ENCODE peak calls at places on chromosome 6, in eight cellular contexts. One of them, this sample, is unnamed.

GRCh38 chr6:136471372-136471771 is 78.8 kb downstream of the MAP7 start:
- DNase-seq in anterior cingulate cortex: no peak
- DNase-seq in NCI-H510A treated with DMSO at 0.1 percent for 48 hours: no peak
- DNase-seq in activated CD4-positive, alpha-beta T cell treated with anti-CD3 and anti-CD28 coated beads for 48 hours: no peak
- DNase-seq in GM13977: no peak
- DNase-seq in activated T-helper 1 cell treated with anti-CD3 and anti-CD28 coated beads, Interleukin-12 subunit alpha, Interleukin-12 subunit beta, Interleukin-2, Interleukin-4 antibody, amounts not matched to agents 30 ng/mL and 10 ng/mL and 1 ng/mL, durations not matched to agents 14 hours and 24 hours and 36 hours: no peak
- DNase-seq in EH: no peak
- DNase-seq in stimulated activated CD4-positive, alpha-beta T cell treated with anti-CD3 and anti-CD28 coated beads, Interleukin-4, amount 100 ng/mL, for 24 hours: no peak
- DNase-seq in this sample: no peak

GRCh38 chr6:108453601-108454157 is 107.0 kb upstream of the FOXO3 start:
- DNase-seq in activated T-helper 1 cell treated with anti-CD3 and anti-CD28 coated beads, Interleukin-12 subunit alpha, Interleukin-12 subunit beta, Interleukin-2, Interleukin-4 antibody, amounts not matched to agents 30 ng/mL and 10 ng/mL and 1 ng/mL, durations not matched to agents 14 hours and 24 hours and 36 hours: no peak
- DNase-seq in GM13977: no peak
- DNase-seq in NCI-H510A treated with DMSO at 0.1 percent for 48 hours: no peak
- DNase-seq in EH: peak
- DNase-seq in anterior cingulate cortex: no peak
- DNase-seq in stimulated activated CD4-positive, alpha-beta T cell treated with anti-CD3 and anti-CD28 coated beads, Interleukin-4, amount 100 ng/mL, for 24 hours: no peak
- DNase-seq in activated CD4-positive, alpha-beta T cell treated with anti-CD3 and anti-CD28 coated beads for 48 hours: no peak
- DNase-seq in this sample: no peak

GRCh38 chr6:167551634-167552630 is 227.0 kb downstream of the TTLL2 start:
- DNase-seq in stimulated activated CD4-positive, alpha-beta T cell treated with anti-CD3 and anti-CD28 coated beads, Interleukin-4, amount 100 ng/mL, for 24 hours: no peak
- DNase-seq in EH: no peak
- DNase-seq in activated CD4-positive, alpha-beta T cell treated with anti-CD3 and anti-CD28 coated beads for 48 hours: no peak
- DNase-seq in NCI-H510A treated with DMSO at 0.1 percent for 48 hours: no peak
- DNase-seq in anterior cingulate cortex: no peak
- DNase-seq in activated T-helper 1 cell treated with anti-CD3 and anti-CD28 coated beads, Interleukin-12 subunit alpha, Interleukin-12 subunit beta, Interleukin-2, Interleukin-4 antibody, amounts not matched to agents 30 ng/mL and 10 ng/mL and 1 ng/mL, durations not matched to agents 14 hours and 24 hours and 36 hours: no peak
- DNase-seq in GM13977: no peak
- DNase-seq in this sample: no peak

GRCh38 chr6:131764350-131764749 is 43.5 kb upstream of the ENPP1 start:
- DNase-seq in anterior cingulate cortex: no peak
- DNase-seq in NCI-H510A treated with DMSO at 0.1 percent for 48 hours: no peak
- DNase-seq in stimulated activated CD4-positive, alpha-beta T cell treated with anti-CD3 and anti-CD28 coated beads, Interleukin-4, amount 100 ng/mL, for 24 hours: no peak
- DNase-seq in EH: no peak
- DNase-seq in activated T-helper 1 cell treated with anti-CD3 and anti-CD28 coated beads, Interleukin-12 subunit alpha, Interleukin-12 subunit beta, Interleukin-2, Interleukin-4 antibody, amounts not matched to agents 30 ng/mL and 10 ng/mL and 1 ng/mL, durations not matched to agents 14 hours and 24 hours and 36 hours: no peak
- DNase-seq in GM13977: no peak
- DNase-seq in activated CD4-positive, alpha-beta T cell treated with anti-CD3 and anti-CD28 coated beads for 48 hours: no peak
- DNase-seq in this sample: no peak

GRCh38 chr6:122033564-122034181 is 365.8 kb upstream of the HSF2 start:
- DNase-seq in EH: peak
- DNase-seq in GM13977: peak
- DNase-seq in NCI-H510A treated with DMSO at 0.1 percent for 48 hours: peak
- DNase-seq in activated T-helper 1 cell treated with anti-CD3 and anti-CD28 coated beads, Interleukin-12 subunit alpha, Interleukin-12 subunit beta, Interleukin-2, Interleukin-4 antibody, amounts not matched to agents 30 ng/mL and 10 ng/mL and 1 ng/mL, durations not matched to agents 14 hours and 24 hours and 36 hours: no peak
- DNase-seq in activated CD4-positive, alpha-beta T cell treated with anti-CD3 and anti-CD28 coated beads for 48 hours: no peak
- DNase-seq in anterior cingulate cortex: no peak
- DNase-seq in stimulated activated CD4-positive, alpha-beta T cell treated with anti-CD3 and anti-CD28 coated beads, Interleukin-4, amount 100 ng/mL, for 24 hours: no peak
- DNase-seq in this sample: no peak

GRCh38 chr6:148925701-148926100 is 178.9 kb downstream of the UST start:
- DNase-seq in stimulated activated CD4-positive, alpha-beta T cell treated with anti-CD3 and anti-CD28 coated beads, Interleukin-4, amount 100 ng/mL, for 24 hours: no peak
- DNase-seq in GM13977: no peak
- DNase-seq in NCI-H510A treated with DMSO at 0.1 percent for 48 hours: no peak
- DNase-seq in activated T-helper 1 cell treated with anti-CD3 and anti-CD28 coated beads, Interleukin-12 subunit alpha, Interleukin-12 subunit beta, Interleukin-2, Interleukin-4 antibody, amounts not matched to agents 30 ng/mL and 10 ng/mL and 1 ng/mL, durations not matched to agents 14 hours and 24 hours and 36 hours: no peak
- DNase-seq in anterior cingulate cortex: no peak
- DNase-seq in activated CD4-positive, alpha-beta T cell treated with anti-CD3 and anti-CD28 coated beads for 48 hours: no peak
- DNase-seq in EH: no peak
- DNase-seq in this sample: no peak

GRCh38 chr6:136609878-136610706 is 59.9 kb upstream of the MAP7 start:
- DNase-seq in anterior cingulate cortex: no peak
- DNase-seq in activated T-helper 1 cell treated with anti-CD3 and anti-CD28 coated beads, Interleukin-12 subunit alpha, Interleukin-12 subunit beta, Interleukin-2, Interleukin-4 antibody, amounts not matched to agents 30 ng/mL and 10 ng/mL and 1 ng/mL, durations not matched to agents 14 hours and 24 hours and 36 hours: peak
- DNase-seq in GM13977: no peak
- DNase-seq in EH: peak
- DNase-seq in NCI-H510A treated with DMSO at 0.1 percent for 48 hours: peak
- DNase-seq in stimulated activated CD4-positive, alpha-beta T cell treated with anti-CD3 and anti-CD28 coated beads, Interleukin-4, amount 100 ng/mL, for 24 hours: no peak
- DNase-seq in activated CD4-positive, alpha-beta T cell treated with anti-CD3 and anti-CD28 coated beads for 48 hours: no peak
- DNase-seq in this sample: no peak

GRCh38 chr6:404685-405423 is 13.3 kb downstream of the IRF4 start:
- DNase-seq in anterior cingulate cortex: no peak
- DNase-seq in activated CD4-positive, alpha-beta T cell treated with anti-CD3 and anti-CD28 coated beads for 48 hours: no peak
- DNase-seq in GM13977: no peak
- DNase-seq in stimulated activated CD4-positive, alpha-beta T cell treated with anti-CD3 and anti-CD28 coated beads, Interleukin-4, amount 100 ng/mL, for 24 hours: no peak
- DNase-seq in NCI-H510A treated with DMSO at 0.1 percent for 48 hours: no peak
- DNase-seq in activated T-helper 1 cell treated with anti-CD3 and anti-CD28 coated beads, Interleukin-12 subunit alpha, Interleukin-12 subunit beta, Interleukin-2, Interleukin-4 antibody, amounts not matched to agents 30 ng/mL and 10 ng/mL and 1 ng/mL, durations not matched to agents 14 hours and 24 hours and 36 hours: no peak
- DNase-seq in EH: no peak
- DNase-seq in this sample: no peak

GRCh38 chr6:54071941-54072340 is 39.3 kb upstream of the MLIP start:
- DNase-seq in anterior cingulate cortex: no peak
- DNase-seq in stimulated activated CD4-positive, alpha-beta T cell treated with anti-CD3 and anti-CD28 coated beads, Interleukin-4, amount 100 ng/mL, for 24 hours: no peak
- DNase-seq in EH: peak
- DNase-seq in activated T-helper 1 cell treated with anti-CD3 and anti-CD28 coated beads, Interleukin-12 subunit alpha, Interleukin-12 subunit beta, Interleukin-2, Interleukin-4 antibody, amounts not matched to agents 30 ng/mL and 10 ng/mL and 1 ng/mL, durations not matched to agents 14 hours and 24 hours and 36 hours: no peak
- DNase-seq in activated CD4-positive, alpha-beta T cell treated with anti-CD3 and anti-CD28 coated beads for 48 hours: no peak
- DNase-seq in NCI-H510A treated with DMSO at 0.1 percent for 48 hours: no peak
- DNase-seq in GM13977: no peak
- DNase-seq in this sample: no peak

GRCh38 chr6:169212436-169212835 is 41.2 kb downstream of the THBS2 start:
- DNase-seq in GM13977: no peak
- DNase-seq in activated T-helper 1 cell treated with anti-CD3 and anti-CD28 coated beads, Interleukin-12 subunit alpha, Interleukin-12 subunit beta, Interleukin-2, Interleukin-4 antibody, amounts not matched to agents 30 ng/mL and 10 ng/mL and 1 ng/mL, durations not matched to agents 14 hours and 24 hours and 36 hours: no peak
- DNase-seq in anterior cingulate cortex: no peak
- DNase-seq in stimulated activated CD4-positive, alpha-beta T cell treated with anti-CD3 and anti-CD28 coated beads, Interleukin-4, amount 100 ng/mL, for 24 hours: no peak
- DNase-seq in EH: no peak
- DNase-seq in NCI-H510A treated with DMSO at 0.1 percent for 48 hours: no peak
- DNase-seq in activated CD4-positive, alpha-beta T cell treated with anti-CD3 and anti-CD28 coated beads for 48 hours: no peak
- DNase-seq in this sample: no peak

GRCh38 chr6:164108869-164109769 is 694.6 kb downstream of the QKI start:
- DNase-seq in stimulated activated CD4-positive, alpha-beta T cell treated with anti-CD3 and anti-CD28 coated beads, Interleukin-4, amount 100 ng/mL, for 24 hours: no peak
- DNase-seq in NCI-H510A treated with DMSO at 0.1 percent for 48 hours: no peak
- DNase-seq in activated T-helper 1 cell treated with anti-CD3 and anti-CD28 coated beads, Interleukin-12 subunit alpha, Interleukin-12 subunit beta, Interleukin-2, Interleukin-4 antibody, amounts not matched to agents 30 ng/mL and 10 ng/mL and 1 ng/mL, durations not matched to agents 14 hours and 24 hours and 36 hours: no peak
- DNase-seq in anterior cingulate cortex: no peak
- DNase-seq in activated CD4-positive, alpha-beta T cell treated with anti-CD3 and anti-CD28 coated beads for 48 hours: no peak
- DNase-seq in GM13977: no peak
- DNase-seq in EH: peak
- DNase-seq in this sample: peak

GRCh38 chr6:153108320-153108719 is 22.8 kb downstream of the RGS17 start:
- DNase-seq in GM13977: no peak
- DNase-seq in activated CD4-positive, alpha-beta T cell treated with anti-CD3 and anti-CD28 coated beads for 48 hours: no peak
- DNase-seq in anterior cingulate cortex: no peak
- DNase-seq in stimulated activated CD4-positive, alpha-beta T cell treated with anti-CD3 and anti-CD28 coated beads, Interleukin-4, amount 100 ng/mL, for 24 hours: no peak
- DNase-seq in EH: peak
- DNase-seq in NCI-H510A treated with DMSO at 0.1 percent for 48 hours: no peak
- DNase-seq in activated T-helper 1 cell treated with anti-CD3 and anti-CD28 coated beads, Interleukin-12 subunit alpha, Interleukin-12 subunit beta, Interleukin-2, Interleukin-4 antibody, amounts not matched to agents 30 ng/mL and 10 ng/mL and 1 ng/mL, durations not matched to agents 14 hours and 24 hours and 36 hours: no peak
- DNase-seq in this sample: no peak

GRCh38 chr6:37971711-37972410 is 152.3 kb downstream of the ZFAND3 start:
- DNase-seq in stimulated activated CD4-positive, alpha-beta T cell treated with anti-CD3 and anti-CD28 coated beads, Interleukin-4, amount 100 ng/mL, for 24 hours: no peak
- DNase-seq in EH: no peak
- DNase-seq in GM13977: no peak
- DNase-seq in activated T-helper 1 cell treated with anti-CD3 and anti-CD28 coated beads, Interleukin-12 subunit alpha, Interleukin-12 subunit beta, Interleukin-2, Interleukin-4 antibody, amounts not matched to agents 30 ng/mL and 10 ng/mL and 1 ng/mL, durations not matched to agents 14 hours and 24 hours and 36 hours: no peak
- DNase-seq in anterior cingulate cortex: no peak
- DNase-seq in activated CD4-positive, alpha-beta T cell treated with anti-CD3 and anti-CD28 coated beads for 48 hours: no peak
- DNase-seq in NCI-H510A treated with DMSO at 0.1 percent for 48 hours: no peak
- DNase-seq in this sample: no peak

GRCh38 chr6:52388790-52389189 is 26.8 kb downstream of the PAQR8 start:
- DNase-seq in stimulated activated CD4-positive, alpha-beta T cell treated with anti-CD3 and anti-CD28 coated beads, Interleukin-4, amount 100 ng/mL, for 24 hours: no peak
- DNase-seq in activated CD4-positive, alpha-beta T cell treated with anti-CD3 and anti-CD28 coated beads for 48 hours: no peak
- DNase-seq in EH: no peak
- DNase-seq in NCI-H510A treated with DMSO at 0.1 percent for 48 hours: no peak
- DNase-seq in GM13977: no peak
- DNase-seq in activated T-helper 1 cell treated with anti-CD3 and anti-CD28 coated beads, Interleukin-12 subunit alpha, Interleukin-12 subunit beta, Interleukin-2, Interleukin-4 antibody, amounts not matched to agents 30 ng/mL and 10 ng/mL and 1 ng/mL, durations not matched to agents 14 hours and 24 hours and 36 hours: no peak
- DNase-seq in anterior cingulate cortex: no peak
- DNase-seq in this sample: no peak